ENCODE peak calls at places on chromosomes 11 and 22, in ten cellular contexts. A, Y, S, G, O, Z, B, P, I and C are unnamed samples.

GRCh38 chr11:14327105-14327504 is 31.9 kb downstream of the RRAS2 start:
- DNase-seq in A (no peak), Y (no peak), S (no peak), G (no peak), O (no peak), Z (no peak), B (no peak), P (no peak), I (no peak), C (no peak)

GRCh38 chr22:23537421-23537820 is 42.7 kb downstream of the IGLL1 start:
- DNase-seq in A (peak; percentile 27), Y (no peak), S (no peak), G (no peak), O (no peak), Z (no peak), B (no peak), P (no peak), I (no peak), C (no peak)

GRCh38 chr11:121231576-121232278 is 60.8 kb upstream of the SC5D start:
- DNase-seq in A (no peak), Y (no peak), S (peak; percentile 26), G (no peak), O (no peak), Z (no peak), B (peak; percentile 28), P (peak; percentile 23), I (no peak), C (no peak)

GRCh38 chr11:129191649-129192048 is 476 bp downstream of the ARHGAP32 start:
- DNase-seq in A (no peak), Y (no peak), S (no peak), G (no peak), O (no peak), Z (no peak), B (no peak), P (no peak), I (peak; percentile 14), C (no peak)

GRCh38 chr11:16959528-16960100 is 54.6 kb downstream of the PLEKHA7 start:
- DNase-seq in A (no peak), Y (no peak), S (no peak), G (no peak), O (no peak), Z (peak; percentile 70), B (no peak), P (no peak), I (no peak), C (no peak)

GRCh38 chr11:76962583-76963416 is 71.4 kb upstream of the B3GNT6 start:
- DNase-seq in A (no peak), Y (no peak), S (peak; percentile 34), G (no peak), O (no peak), Z (peak; percentile 50), B (no peak), P (peak; percentile 72), I (no peak), C (no peak)

GRCh38 chr11:117691206-117691490 is 105.9 kb downstream of the DSCAML1 start:
- DNase-seq in A (no peak), Y (no peak), S (no peak), G (no peak), O (no peak), Z (no peak), B (no peak), P (no peak), I (no peak), C (no peak)

GRCh38 chr22:27331526-27332281 is 469.9 kb downstream of the MN1 start:
- DNase-seq in A (peak; percentile 64), Y (peak; percentile 47), S (peak; percentile 38), G (no peak), O (no peak), Z (no peak), B (no peak), P (peak; percentile 82), I (peak; percentile 17), C (no peak)

GRCh38 chr11:102882389-102883024 is 7.7 kb upstream of the MMP12 start:
- DNase-seq in A (no peak), Y (no peak), S (no peak), G (no peak), O (no peak), Z (no peak), B (no peak), P (no peak), I (no peak), C (no peak)

GRCh38 chr22:35205141-35205775 is 52.0 kb upstream of the HMGXB4 start:
- DNase-seq in A (no peak), Y (no peak), S (no peak), G (no peak), O (no peak), Z (peak; percentile 15), B (no peak), P (no peak), I (no peak), C (no peak)

GRCh38 chr11:114208371-114208770 is 87.8 kb upstream of the NNMT start:
- DNase-seq in A (no peak), Y (no peak), S (no peak), G (no peak), O (peak; percentile 25), Z (no peak), B (no peak), P (no peak), I (no peak), C (no peak)

GRCh38 chr11:2293396-2294339 is 8.1 kb downstream of the C11orf21 start:
- DNase-seq in A (peak; percentile 37), Y (no peak), S (peak; percentile 1), G (no peak), O (no peak), Z (no peak), B (no peak), P (no peak), I (no peak), C (no peak)

GRCh38 chr11:18490736-18491485 is 35.3 kb downstream of the LDHAL6A start:
- DNase-seq in A (no peak), Y (no peak), S (no peak), G (no peak), O (no peak), Z (no peak), B (no peak), P (no peak), I (peak; percentile 29), C (no peak)

GRCh38 chr22:23889620-23890019 is 4.6 kb upstream of the MIF start:
- DNase-seq in A (no peak), Y (no peak), S (no peak), G (no peak), O (no peak), Z (no peak), B (no peak), P (no peak), I (no peak), C (no peak)

GRCh38 chr11:45650166-45651095 is 15.0 kb downstream of the CHST1 start:
- DNase-seq in A (no peak), Y (no peak), S (no peak), G (no peak), O (no peak), Z (no peak), B (no peak), P (no peak), I (no peak), C (no peak)

GRCh38 chr11:65651589-65652510 is 10.9 kb downstream of the RELA start:
- DNase-seq in A (peak; percentile 58), Y (peak; percentile 83), S (peak; percentile 82), G (no peak), O (peak; percentile 28), Z (no peak), B (peak; percentile 31), P (peak; percentile 63), I (peak; percentile 82), C (no peak)

GRCh38 chr22:43990044-43990443 is 34.1 kb upstream of the PARVB start:
- DNase-seq in A (no peak), Y (no peak), S (no peak), G (no peak), O (no peak), Z (no peak), B (no peak), P (no peak), I (no peak), C (no peak)

GRCh38 chr22:35887296-35887875 is 141.2 kb downstream of the RBFOX2 start:
- DNase-seq in A (no peak), Y (no peak), S (no peak), G (peak; percentile 21), O (no peak), Z (no peak), B (no peak), P (no peak), I (no peak), C (no peak)

GRCh38 chr11:19597194-19597593 is 115.4 kb upstream of the NAV2 start:
- DNase-seq in A (no peak), Y (peak; percentile 73), S (no peak), G (no peak), O (no peak), Z (no peak), B (no peak), P (no peak), I (no peak), C (no peak)

GRCh38 chr11:111886844-111887243 is 7.5 kb downstream of the CFAP68 start:
- DNase-seq in A (no peak), Y (peak; percentile 1), S (no peak), G (no peak), O (no peak), Z (no peak), B (no peak), P (no peak), I (no peak), C (no peak)
- H3K9me3 ChIP-seq in A (no peaks in the 10 kb centered on the region), Y (no peaks in the 10 kb centered on the region), S (no peaks in the 10 kb centered on the region), G (no peaks in the 10 kb centered on the region), O (no peaks in the 10 kb centered on the region), Z (no peaks in the 10 kb centered on the region), B (no peaks in the 10 kb centered on the region), P (no peaks in the 10 kb centered on the region), I (no peaks in the 10 kb centered on the region), C (no peaks in the 10 kb centered on the region)

GRCh38 chr11:83151274-83151977 is 5.5 kb upstream of the PCF11 start:
- DNase-seq in A (no peak), Y (no peak), S (peak; percentile 68), G (no peak), O (no peak), Z (no peak), B (no peak), P (no peak), I (peak; percentile 35), C (no peak)
- TF ChIP-seq CTCF in A (no peak), Y (no peak), S (no peak), G (no peak), O (no peak), Z (no peak), B (no peak), P (no peak), I (no peak), C (no peak)

DNA sequence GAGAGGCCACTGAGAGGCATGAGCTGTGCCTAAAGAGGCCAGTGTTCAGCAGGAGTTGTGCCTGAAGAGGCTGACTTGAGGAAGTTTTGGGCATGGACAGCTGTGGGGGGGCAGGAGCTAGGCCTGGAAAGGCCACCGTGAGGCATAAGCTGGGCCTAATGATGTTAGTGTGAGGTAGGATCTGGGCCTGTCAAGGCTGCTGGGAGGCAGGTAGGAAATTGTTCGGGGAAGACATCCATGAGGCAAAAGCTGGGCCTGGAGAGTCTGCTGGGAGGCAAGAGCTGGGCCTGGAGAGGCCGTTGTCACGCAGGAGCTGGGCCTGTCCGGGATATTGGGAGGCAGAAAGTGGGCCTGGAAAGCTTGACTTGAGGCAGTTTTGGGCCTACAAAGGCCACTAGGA is 44.9 kb downstream of the OR4C45 start:
- DNase-seq in A (no peak), Y (no peak), S (no peak), G (no peak), O (no peak), Z (no peak), B (no peak), P (no peak), I (no peak), C (no peak)
- H3K9me3 ChIP-seq in A (no peaks in the 10 kb centered on the region), Y (no peaks in the 10 kb centered on the region), S (no peaks in the 10 kb centered on the region), G (peaks cover 73% of the 10 kb centered on the region), O (no peaks in the 10 kb centered on the region), Z (no peaks in the 10 kb centered on the region), B (peaks cover 31% of the 10 kb centered on the region), P (no peaks in the 10 kb centered on the region), I (no peaks in the 10 kb centered on the region), C (no peaks in the 10 kb centered on the region)

GRCh38 chr11:25159341-25159740 is 662.5 kb downstream of the LUZP2 start:
- DNase-seq in A (no peak), Y (peak; percentile 28), S (no peak), G (no peak), O (no peak), Z (no peak), B (no peak), P (no peak), I (no peak), C (no peak)
- TF ChIP-seq CTCF in A (no peak), Y (no peak), S (no peak), G (no peak), O (no peak), Z (no peak), B (no peak), P (no peak), I (no peak), C (no peak)